ENCODE peak calls at places on chromosomes 11 and 22, in four cellular contexts. B is A549, L is GM12878, F is adrenal gland. P is an unnamed sample.
A peak's percentile ranks its signal among the peaks of the same experiment; 100 is the strongest.

GRCh38 chr11:4048340-4048739 is 46.3 kb upstream of the RRM1 start:
- DNase-seq in F (no peak), L (no peak), B (no peak), P (no peak)

GRCh38 chr11:5288108-5288911 is 13.4 kb downstream of the OR51B4 start:
- DNase-seq in B (no peak), L (no peak), F (peak; percentile 47), P (no peak)

GRCh38 chr11:111454561-111455192 is 57.5 kb downstream of the BTG4 start:
- DNase-seq in L (no peak), B (peak; percentile 59), F (no peak), P (peak; percentile 33)

GRCh38 chr11:94933225-94934130 is 39.9 kb downstream of the CWC15 start:
- DNase-seq in L (no peak), B (no peak), F (peak; percentile 39), P (no peak)

GRCh38 chr11:12269104-12269441 is 108.3 kb upstream of the PARVA start:
- DNase-seq in F (no peak), B (no peak), L (no peak), P (no peak)

GRCh38 chr11:125091247-125091876 is 20.1 kb downstream of the TMEM218 start:
- DNase-seq in F (no peak), B (peak; percentile 33), L (no peak), P (no peak)

GRCh38 chr11:108204918-108205499 is 17.4 kb downstream of the NPAT start:
- DNase-seq in F (no peak), B (no peak), L (no peak), P (no peak)

GRCh38 chr11:108233277-108233945 is 10.5 kb downstream of the ATM start:
- DNase-seq in L (no peak), B (no peak), F (peak; percentile 37), P (no peak)

GRCh38 chr11:96114178-96115070 is 190.5 kb upstream of the MTMR2 start:
- DNase-seq in B (no peak), F (no peak), L (no peak), P (no peak)

GRCh38 chr11:117874253-117874909 is 2.1 kb downstream of the FXYD6 start:
- DNase-seq in F (no peak), B (no peak), L (no peak), P (no peak)

GRCh38 chr22:38431266-38432010 is 23.6 kb downstream of the KCNJ4 start:
- DNase-seq in L (no peak), B (no peak), F (peak; percentile 72), P (no peak)

GRCh38 chr11:132992838-132993680 is 539.2 kb downstream of the OPCML start:
- DNase-seq in L (no peak), F (no peak), B (no peak), P (no peak)

GRCh38 chr11:13346470-13346869 is 68.9 kb downstream of the BMAL1 start:
- DNase-seq in B (no peak), L (no peak), F (no peak), P (no peak)

GRCh38 chr11:45736424-45736823 is 68.5 kb upstream of the SLC35C1 start:
- DNase-seq in L (no peak), F (no peak), B (no peak), P (peak; percentile 79)

GRCh38 chr11:134043821-134044420 is 25.0 kb upstream of the JAM3 start:
- DNase-seq in F (no peak), L (no peak), B (no peak), P (no peak)
- H3K4me1 ChIP-seq in F (peaks cover 4% of the 10 kb centered on the region), L (no peaks in the 10 kb centered on the region), B (peaks cover 3% of the 10 kb centered on the region), P (no peaks in the 10 kb centered on the region)

DNA sequence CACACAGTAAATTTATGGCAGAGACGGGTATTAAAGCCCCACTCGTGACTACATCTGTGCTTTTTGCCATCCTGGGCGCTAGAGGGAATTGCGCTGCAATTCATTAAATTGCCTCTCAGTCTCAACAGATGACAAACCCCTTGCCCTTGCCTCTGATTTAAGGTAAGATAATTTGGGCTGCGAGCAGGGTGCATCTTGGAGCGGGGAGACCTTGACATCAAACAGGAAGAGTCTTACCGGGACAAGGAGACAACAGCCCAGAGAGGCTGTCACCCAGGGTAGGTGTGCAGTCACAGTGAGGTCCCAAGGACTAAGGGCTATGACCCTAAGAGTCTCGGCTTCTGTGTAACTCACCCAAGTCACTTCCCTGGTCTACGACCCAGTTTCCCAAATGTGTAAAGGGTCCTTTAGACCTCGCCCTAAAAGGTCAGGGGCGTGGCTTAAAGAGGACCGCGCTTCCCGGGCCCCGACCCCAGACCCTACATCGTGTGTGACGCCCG is 427 bp upstream of the TOM1 start:
- DNase-seq in F (peak; percentile 69), L (no peak), B (no peak), P (no peak)
- H3K4me3 ChIP-seq in F (peak overlapping the region; percentile 87), L (peak overlapping the region; percentile 51), B (peak overlapping the region; percentile 71), P (peak overlapping the region; percentile 87)

DNA sequence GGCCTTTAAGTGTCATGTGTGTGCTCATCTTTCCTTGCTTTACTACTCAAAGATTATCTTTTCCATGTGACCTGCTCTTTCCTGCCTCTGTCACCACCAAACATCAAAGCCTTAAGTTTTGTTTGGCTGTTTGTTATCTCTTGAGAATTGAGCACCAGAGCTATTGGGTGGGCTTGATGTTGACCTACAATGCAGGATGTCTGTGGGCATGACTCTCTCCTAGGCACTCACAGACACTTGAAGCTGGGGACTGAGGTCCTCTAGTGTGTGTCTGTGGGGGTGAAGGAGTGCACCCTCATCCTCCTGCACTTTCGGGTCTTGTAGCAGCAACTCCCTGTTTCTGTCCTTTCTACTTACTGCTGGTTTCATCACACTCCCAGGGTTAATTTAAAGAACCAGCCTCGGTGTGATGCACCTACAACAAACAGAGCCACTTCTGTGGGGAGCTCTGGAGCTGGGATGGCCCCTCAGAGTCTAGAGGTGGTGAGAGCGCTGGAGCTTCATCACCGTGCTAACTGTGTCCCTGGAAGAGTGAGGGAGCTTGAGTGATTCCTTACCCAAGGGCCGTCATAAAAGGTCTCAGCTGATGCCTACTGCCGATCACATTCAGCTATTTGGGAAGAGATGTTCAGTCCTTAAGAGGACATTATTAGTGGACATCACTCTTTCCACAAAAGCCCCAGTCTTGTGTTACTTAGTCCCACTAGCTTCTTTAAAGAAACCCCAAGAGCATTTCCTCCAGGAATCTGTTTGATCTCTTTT is 56.3 kb downstream of the LRRC74B start:
- DNase-seq in B (no peak), F (no peak), L (no peak), P (no peak)
- TF ChIP-seq POLR2A in B (no peak), F (no peak), L (no peak), P (no peak)

GRCh38 chr11:1504581-1505290 is 18.2 kb upstream of the MOB2 start:
- DNase-seq in B (no peak), F (no peak), L (no peak), P (peak; percentile 48)
- H3K4me1 ChIP-seq in B (no peaks in the 10 kb centered on the region), F (peaks cover 37% of the 10 kb centered on the region), L (no peaks in the 10 kb centered on the region), P (peaks cover 64% of the 10 kb centered on the region)

DNA sequence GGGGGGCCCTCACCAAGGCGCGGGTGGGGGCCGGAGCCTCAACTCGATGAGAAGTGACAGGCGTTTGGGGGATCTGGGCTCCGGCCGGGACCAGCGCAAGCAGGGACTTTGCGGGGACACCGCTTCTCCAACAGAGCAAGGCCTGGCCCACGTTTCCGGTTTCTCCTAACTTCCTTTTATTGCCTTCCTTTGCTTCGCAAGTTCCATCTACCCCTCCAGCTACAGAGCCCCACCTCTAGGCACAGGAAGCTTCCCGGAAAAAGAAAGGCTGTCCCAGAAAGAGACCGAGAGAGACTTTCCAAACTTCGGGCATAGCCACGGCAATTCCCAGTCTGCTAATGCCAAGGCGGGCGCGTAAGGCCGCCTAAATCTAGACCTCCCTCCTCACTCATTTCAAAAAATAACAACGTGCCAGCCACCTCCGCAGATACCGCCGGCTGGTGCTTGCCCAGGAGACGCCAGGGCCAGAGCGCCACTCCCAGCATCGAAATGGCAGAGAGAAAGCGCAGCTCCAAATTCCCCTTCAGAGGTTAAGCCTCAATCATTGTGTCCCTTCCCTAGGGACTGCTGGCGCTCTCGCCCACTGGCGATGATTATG is 6.6 kb downstream of the PAX6 start:
- DNase-seq in B (no peak), F (no peak), L (no peak), P (no peak)
- H3K4me3 ChIP-seq in B (no peak overlapping the region), F (no peak overlapping the region), L (peak overlapping the region; percentile 25), P (no peak overlapping the region)

GRCh38 chr22:49826603-49827306 is 918 bp downstream of the BRD1 start:
- DNase-seq in B (no peak), F (peak; percentile 68), L (no peak), P (peak; percentile 48)

GRCh38 chr22:49829044-49829719 is 1.5 kb upstream of the BRD1 start:
- DNase-seq in F (no peak), L (no peak), B (no peak), P (no peak)

GRCh38 chr22:49828599-49828965 is 909 bp upstream of the BRD1 start:
- DNase-seq in B (no peak), F (no peak), L (no peak), P (no peak)

GRCh38 chr22:49827307-49827852 is 293 bp downstream of the BRD1 start:
- DNase-seq in B (no peak), F (no peak), L (no peak), P (no peak)

GRCh38 chr22:49827853-49828598 is at the start of gene BRD1:
- DNase-seq in B (no peak), L (no peak), F (peak; percentile 53), P (peak; percentile 95)
- TF ChIP-seq POLR2A in B (peak; percentile 54), L (no peak), F (peak; percentile 47), P (no peak)

GRCh38 chr11:77637345-77638165 is at the start of gene CLNS1A:
- DNase-seq in F (peak; percentile 90), L (peak; percentile 68), B (peak; percentile 67), P (peak; percentile 89)

GRCh38 chr11:77636738-77637344 is 753 bp downstream of the CLNS1A start:
- DNase-seq in F (no peak), L (no peak), B (no peak), P (no peak)

GRCh38 chr11:77634724-77635123 is 2.9 kb downstream of the CLNS1A start:
- DNase-seq in B (no peak), L (no peak), F (no peak), P (no peak)

GRCh38 chr11:77630311-77630710 is 7.3 kb downstream of the CLNS1A start:
- DNase-seq in B (no peak), F (no peak), L (no peak), P (no peak)

GRCh38 chr11:77633856-77634425 is 3.7 kb downstream of the CLNS1A start:
- DNase-seq in L (no peak), F (no peak), B (no peak), P (no peak)
- H3K4me1 ChIP-seq in L (peaks cover 12% of the 10 kb centered on the region), F (peaks cover 49% of the 10 kb centered on the region), B (peaks cover 9% of the 10 kb centered on the region), P (peaks cover 27% of the 10 kb centered on the region)